ENCODE peak calls at places on chromosome 4, in seven cellular contexts. One of them, this sample, is unnamed.

GRCh38 chr4:17059192-17059634 is 160.8 kb upstream of the LDB2 start:
- DNase-seq in cardiac muscle cell: no peak
- DNase-seq in esophagus squamous epithelium: no peak
- DNase-seq in progenitor cell of endocrine pancreas: no peak
- DNase-seq in heart right ventricle: peak; percentile 17
- DNase-seq in ascending aorta: no peak
- DNase-seq in astrocyte of the spinal cord: peak; percentile 36
- DNase-seq in this sample: no peak

GRCh38 chr4:94530073-94530472 is 78.3 kb downstream of the PDLIM5 start:
- DNase-seq in heart right ventricle: no peak
- DNase-seq in astrocyte of the spinal cord: no peak
- DNase-seq in cardiac muscle cell: no peak
- DNase-seq in esophagus squamous epithelium: no peak
- DNase-seq in progenitor cell of endocrine pancreas: no peak
- DNase-seq in ascending aorta: no peak
- DNase-seq in this sample: no peak

GRCh38 chr4:126761947-126762650 is 870.7 kb upstream of the INTU start:
- DNase-seq in heart right ventricle: no peak
- DNase-seq in astrocyte of the spinal cord: no peak
- DNase-seq in cardiac muscle cell: no peak
- DNase-seq in ascending aorta: no peak
- DNase-seq in progenitor cell of endocrine pancreas: no peak
- DNase-seq in esophagus squamous epithelium: no peak
- DNase-seq in this sample: no peak

GRCh38 chr4:187006189-187006618 is 282.5 kb upstream of the FAT1 start:
- DNase-seq in progenitor cell of endocrine pancreas: no peak
- DNase-seq in ascending aorta: no peak
- DNase-seq in cardiac muscle cell: no peak
- DNase-seq in esophagus squamous epithelium: no peak
- DNase-seq in heart right ventricle: no peak
- DNase-seq in astrocyte of the spinal cord: peak; percentile 34
- DNase-seq in this sample: no peak

GRCh38 chr4:80610845-80611244 is 275.3 kb downstream of the CFAP299 start:
- DNase-seq in esophagus squamous epithelium: no peak
- DNase-seq in heart right ventricle: no peak
- DNase-seq in progenitor cell of endocrine pancreas: no peak
- DNase-seq in astrocyte of the spinal cord: peak; percentile 52
- DNase-seq in cardiac muscle cell: no peak
- DNase-seq in ascending aorta: no peak
- DNase-seq in this sample: peak; percentile 15

GRCh38 chr4:71380721-71381120 is 41.9 kb downstream of the SLC4A4 start:
- DNase-seq in progenitor cell of endocrine pancreas: no peak
- DNase-seq in astrocyte of the spinal cord: peak; percentile 52
- DNase-seq in ascending aorta: no peak
- DNase-seq in heart right ventricle: no peak
- DNase-seq in esophagus squamous epithelium: no peak
- DNase-seq in cardiac muscle cell: no peak
- DNase-seq in this sample: no peak

GRCh38 chr4:6250235-6250983 is 19.2 kb upstream of the WFS1 start:
- DNase-seq in esophagus squamous epithelium: no peak
- DNase-seq in progenitor cell of endocrine pancreas: no peak
- DNase-seq in ascending aorta: no peak
- DNase-seq in heart right ventricle: peak; percentile 38
- DNase-seq in astrocyte of the spinal cord: peak; percentile 65
- DNase-seq in cardiac muscle cell: peak; percentile 77
- DNase-seq in this sample: no peak

GRCh38 chr4:181822005-181822375 is 421.2 kb upstream of the TENM3 start:
- DNase-seq in ascending aorta: no peak
- DNase-seq in heart right ventricle: no peak
- DNase-seq in esophagus squamous epithelium: no peak
- DNase-seq in cardiac muscle cell: peak; percentile 38
- DNase-seq in progenitor cell of endocrine pancreas: no peak
- DNase-seq in astrocyte of the spinal cord: peak; percentile 36
- DNase-seq in this sample: no peak

GRCh38 chr4:17939061-17939460 is 82.5 kb downstream of the LCORL start:
- DNase-seq in progenitor cell of endocrine pancreas: no peak
- DNase-seq in cardiac muscle cell: no peak
- DNase-seq in astrocyte of the spinal cord: no peak
- DNase-seq in ascending aorta: no peak
- DNase-seq in heart right ventricle: no peak
- DNase-seq in esophagus squamous epithelium: no peak
- DNase-seq in this sample: no peak

GRCh38 chr4:70844180-70844579 is 4.5 kb upstream of the GRSF1 start:
- DNase-seq in cardiac muscle cell: no peak
- DNase-seq in heart right ventricle: no peak
- DNase-seq in astrocyte of the spinal cord: no peak
- DNase-seq in progenitor cell of endocrine pancreas: no peak
- DNase-seq in ascending aorta: no peak
- DNase-seq in esophagus squamous epithelium: no peak
- DNase-seq in this sample: no peak

GRCh38 chr4:8781641-8782040 is 90.0 kb downstream of the HMX1 start:
- DNase-seq in ascending aorta: no peak
- DNase-seq in heart right ventricle: no peak
- DNase-seq in progenitor cell of endocrine pancreas: no peak
- DNase-seq in esophagus squamous epithelium: no peak
- DNase-seq in astrocyte of the spinal cord: no peak
- DNase-seq in cardiac muscle cell: no peak
- DNase-seq in this sample: no peak

GRCh38 chr4:3285558-3286334 is 7.1 kb upstream of the RGS12 start:
- DNase-seq in ascending aorta: peak; percentile 71
- DNase-seq in heart right ventricle: no peak
- DNase-seq in progenitor cell of endocrine pancreas: peak; percentile 6
- DNase-seq in cardiac muscle cell: no peak
- DNase-seq in esophagus squamous epithelium: no peak
- DNase-seq in astrocyte of the spinal cord: peak; percentile 51
- DNase-seq in this sample: no peak

GRCh38 chr4:118811008-118811764 is 24.7 kb downstream of the SEC24D start:
- DNase-seq in heart right ventricle: no peak
- DNase-seq in astrocyte of the spinal cord: peak; percentile 63
- DNase-seq in cardiac muscle cell: no peak
- DNase-seq in esophagus squamous epithelium: no peak
- DNase-seq in ascending aorta: no peak
- DNase-seq in progenitor cell of endocrine pancreas: no peak
- DNase-seq in this sample: no peak

GRCh38 chr4:99640676-99641075 is 17.0 kb downstream of the C4orf54 start:
- DNase-seq in astrocyte of the spinal cord: no peak
- DNase-seq in cardiac muscle cell: no peak
- DNase-seq in heart right ventricle: no peak
- DNase-seq in esophagus squamous epithelium: no peak
- DNase-seq in progenitor cell of endocrine pancreas: no peak
- DNase-seq in ascending aorta: no peak
- DNase-seq in this sample: no peak

GRCh38 chr4:99061048-99061447 is 27.5 kb downstream of the ADH5 start:
- DNase-seq in ascending aorta: no peak
- DNase-seq in astrocyte of the spinal cord: no peak
- DNase-seq in cardiac muscle cell: no peak
- DNase-seq in esophagus squamous epithelium: no peak
- DNase-seq in heart right ventricle: no peak
- DNase-seq in progenitor cell of endocrine pancreas: no peak
- DNase-seq in this sample: no peak

GRCh38 chr4:5133933-5134594 is 82.8 kb downstream of the STK32B start:
- DNase-seq in progenitor cell of endocrine pancreas: no peak
- DNase-seq in esophagus squamous epithelium: no peak
- DNase-seq in ascending aorta: no peak
- DNase-seq in cardiac muscle cell: no peak
- DNase-seq in astrocyte of the spinal cord: no peak
- DNase-seq in heart right ventricle: no peak
- DNase-seq in this sample: no peak

GRCh38 chr4:84470204-84470785 is 28.8 kb downstream of the NKX6-1 start:
- DNase-seq in heart right ventricle: no peak
- DNase-seq in esophagus squamous epithelium: no peak
- DNase-seq in progenitor cell of endocrine pancreas: no peak
- DNase-seq in astrocyte of the spinal cord: no peak
- DNase-seq in ascending aorta: no peak
- DNase-seq in cardiac muscle cell: no peak
- DNase-seq in this sample: no peak

GRCh38 chr4:41644288-41644914 is 104.1 kb downstream of the PHOX2B start:
- DNase-seq in esophagus squamous epithelium: no peak
- DNase-seq in heart right ventricle: peak; percentile 76
- DNase-seq in astrocyte of the spinal cord: peak; percentile 53
- DNase-seq in cardiac muscle cell: peak; percentile 86
- DNase-seq in ascending aorta: peak; percentile 86
- DNase-seq in progenitor cell of endocrine pancreas: peak; percentile 87
- DNase-seq in this sample: peak; percentile 93

DNA sequence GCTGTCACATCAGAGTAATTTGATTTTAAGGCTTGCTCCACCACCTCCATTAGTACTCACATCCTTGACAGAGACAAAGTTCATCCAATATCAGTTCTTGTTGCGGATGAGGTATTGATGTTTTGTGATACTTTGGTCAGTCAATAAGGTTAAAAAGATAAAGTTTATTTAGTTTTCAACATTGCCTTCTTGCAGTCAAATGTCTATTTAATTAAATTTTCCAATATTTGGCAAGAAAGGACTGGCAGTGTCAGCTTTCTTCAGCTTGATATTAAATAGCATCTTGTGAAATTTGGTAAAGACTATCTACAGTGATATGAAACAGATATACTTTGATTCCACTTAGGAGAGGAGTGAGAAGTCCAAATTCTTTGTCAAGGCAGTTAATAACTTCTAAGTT is 493.4 kb downstream of the ADGRL3 start:
- DNase-seq in ascending aorta: no peak
- DNase-seq in progenitor cell of endocrine pancreas: no peak
- DNase-seq in astrocyte of the spinal cord: no peak
- DNase-seq in esophagus squamous epithelium: no peak
- DNase-seq in cardiac muscle cell: no peak
- DNase-seq in heart right ventricle: no peak
- DNase-seq in this sample: no peak
- TF ChIP-seq CTCF in ascending aorta: no peak
- TF ChIP-seq CTCF in progenitor cell of endocrine pancreas: no peak
- TF ChIP-seq CTCF in astrocyte of the spinal cord: no peak
- TF ChIP-seq CTCF in esophagus squamous epithelium: no peak
- TF ChIP-seq CTCF in cardiac muscle cell: no peak
- TF ChIP-seq CTCF in heart right ventricle: no peak
- TF ChIP-seq CTCF in this sample: no peak

GRCh38 chr4:163535657-163536056 is 41.2 kb downstream of the TMA16 start:
- DNase-seq in ascending aorta: no peak
- DNase-seq in progenitor cell of endocrine pancreas: no peak
- DNase-seq in heart right ventricle: no peak
- DNase-seq in cardiac muscle cell: no peak
- DNase-seq in esophagus squamous epithelium: no peak
- DNase-seq in astrocyte of the spinal cord: no peak
- DNase-seq in this sample: no peak
- TF ChIP-seq CTCF in ascending aorta: no peak
- TF ChIP-seq CTCF in progenitor cell of endocrine pancreas: peak; percentile 7
- TF ChIP-seq CTCF in heart right ventricle: no peak
- TF ChIP-seq CTCF in cardiac muscle cell: no peak
- TF ChIP-seq CTCF in esophagus squamous epithelium: no peak
- TF ChIP-seq CTCF in astrocyte of the spinal cord: peak; percentile 3
- TF ChIP-seq CTCF in this sample: no peak

GRCh38 chr4:7337196-7338058 is 97.3 kb downstream of the PSAPL1 start:
- DNase-seq in progenitor cell of endocrine pancreas: no peak
- DNase-seq in cardiac muscle cell: no peak
- DNase-seq in esophagus squamous epithelium: no peak
- DNase-seq in astrocyte of the spinal cord: no peak
- DNase-seq in heart right ventricle: no peak
- DNase-seq in ascending aorta: no peak
- DNase-seq in this sample: no peak

GRCh38 chr4:7336732-7337131 is 98.0 kb downstream of the PSAPL1 start:
- DNase-seq in progenitor cell of endocrine pancreas: no peak
- DNase-seq in esophagus squamous epithelium: no peak
- DNase-seq in astrocyte of the spinal cord: no peak
- DNase-seq in ascending aorta: no peak
- DNase-seq in cardiac muscle cell: no peak
- DNase-seq in heart right ventricle: no peak
- DNase-seq in this sample: no peak

GRCh38 chr4:7334521-7335275 is 100.0 kb downstream of the PSAPL1 start:
- DNase-seq in heart right ventricle: no peak
- DNase-seq in ascending aorta: no peak
- DNase-seq in cardiac muscle cell: no peak
- DNase-seq in astrocyte of the spinal cord: no peak
- DNase-seq in esophagus squamous epithelium: no peak
- DNase-seq in progenitor cell of endocrine pancreas: no peak
- DNase-seq in this sample: no peak

GRCh38 chr4:7335363-7336066 is 99.2 kb downstream of the PSAPL1 start:
- DNase-seq in ascending aorta: no peak
- DNase-seq in astrocyte of the spinal cord: no peak
- DNase-seq in progenitor cell of endocrine pancreas: peak; percentile 57
- DNase-seq in cardiac muscle cell: peak; percentile 70
- DNase-seq in heart right ventricle: peak; percentile 39
- DNase-seq in esophagus squamous epithelium: no peak
- DNase-seq in this sample: peak; percentile 81

DNA sequence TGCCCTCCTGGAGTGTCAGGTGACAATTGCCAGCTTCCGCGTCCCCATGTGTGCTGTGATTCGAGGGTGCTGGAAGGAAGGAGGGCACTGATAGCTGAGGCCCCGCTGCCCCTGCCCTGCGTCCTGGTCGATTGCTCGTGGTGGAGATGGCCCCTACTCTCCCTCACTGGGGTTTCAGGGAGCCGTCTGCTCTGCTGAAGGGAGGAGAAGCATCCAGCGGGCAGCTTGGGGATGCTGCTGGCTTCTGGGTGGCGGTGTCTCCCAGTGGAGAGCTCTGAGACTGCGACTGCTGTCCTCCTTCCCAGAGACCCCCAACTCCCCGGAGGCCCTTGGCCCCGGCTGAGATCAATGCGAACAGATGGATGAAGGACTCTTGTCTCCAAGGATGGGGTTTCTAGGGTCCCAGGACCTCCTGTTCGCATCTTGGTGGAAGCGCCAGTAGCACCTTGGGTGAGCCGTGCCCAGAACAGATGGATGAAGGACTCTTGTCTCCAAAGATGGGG is 98.6 kb downstream of the PSAPL1 start:
- DNase-seq in esophagus squamous epithelium: no peak
- DNase-seq in ascending aorta: no peak
- DNase-seq in progenitor cell of endocrine pancreas: no peak
- DNase-seq in astrocyte of the spinal cord: no peak
- DNase-seq in heart right ventricle: no peak
- DNase-seq in cardiac muscle cell: no peak
- DNase-seq in this sample: no peak
- TF ChIP-seq CTCF in esophagus squamous epithelium: no peak
- TF ChIP-seq CTCF in ascending aorta: no peak
- TF ChIP-seq CTCF in progenitor cell of endocrine pancreas: no peak
- TF ChIP-seq CTCF in astrocyte of the spinal cord: no peak
- TF ChIP-seq CTCF in heart right ventricle: no peak
- TF ChIP-seq CTCF in cardiac muscle cell: no peak
- TF ChIP-seq CTCF in this sample: no peak

GRCh38 chr4:24423670-24424069 is 160.7 kb downstream of the DHX15 start:
- DNase-seq in esophagus squamous epithelium: no peak
- DNase-seq in ascending aorta: no peak
- DNase-seq in heart right ventricle: no peak
- DNase-seq in progenitor cell of endocrine pancreas: no peak
- DNase-seq in cardiac muscle cell: no peak
- DNase-seq in astrocyte of the spinal cord: no peak
- DNase-seq in this sample: no peak

GRCh38 chr4:24433515-24434192 is 150.7 kb downstream of the DHX15 start:
- DNase-seq in ascending aorta: no peak
- DNase-seq in progenitor cell of endocrine pancreas: no peak
- DNase-seq in heart right ventricle: no peak
- DNase-seq in esophagus squamous epithelium: no peak
- DNase-seq in astrocyte of the spinal cord: no peak
- DNase-seq in cardiac muscle cell: no peak
- DNase-seq in this sample: no peak

GRCh38 chr4:24434193-24434728 is 150.1 kb downstream of the DHX15 start:
- DNase-seq in progenitor cell of endocrine pancreas: no peak
- DNase-seq in esophagus squamous epithelium: no peak
- DNase-seq in ascending aorta: no peak
- DNase-seq in heart right ventricle: no peak
- DNase-seq in cardiac muscle cell: peak; percentile 1
- DNase-seq in astrocyte of the spinal cord: no peak
- DNase-seq in this sample: no peak

GRCh38 chr4:24425868-24426267 is 158.5 kb downstream of the DHX15 start:
- DNase-seq in astrocyte of the spinal cord: no peak
- DNase-seq in esophagus squamous epithelium: no peak
- DNase-seq in heart right ventricle: no peak
- DNase-seq in progenitor cell of endocrine pancreas: no peak
- DNase-seq in ascending aorta: no peak
- DNase-seq in cardiac muscle cell: no peak
- DNase-seq in this sample: no peak

GRCh38 chr4:24428850-24429249 is 155.5 kb downstream of the DHX15 start:
- DNase-seq in progenitor cell of endocrine pancreas: no peak
- DNase-seq in cardiac muscle cell: no peak
- DNase-seq in heart right ventricle: no peak
- DNase-seq in astrocyte of the spinal cord: no peak
- DNase-seq in esophagus squamous epithelium: no peak
- DNase-seq in ascending aorta: no peak
- DNase-seq in this sample: no peak
- TF ChIP-seq CTCF in progenitor cell of endocrine pancreas: no peak
- TF ChIP-seq CTCF in cardiac muscle cell: no peak
- TF ChIP-seq CTCF in heart right ventricle: no peak
- TF ChIP-seq CTCF in astrocyte of the spinal cord: no peak
- TF ChIP-seq CTCF in esophagus squamous epithelium: no peak
- TF ChIP-seq CTCF in ascending aorta: no peak
- TF ChIP-seq CTCF in this sample: no peak

This sample was measured in nephron progenitor cell.